ENCODE peak calls at places on chromosomes 1 and 21, in six cellular contexts. One of them, this sample, is unnamed.

GRCh38 chr21:14366998-14367397 is 15.9 kb downstream of the HSPA13 start:
- DNase-seq in stimulated activated CD8-positive, alpha-beta memory T cell treated with anti-CD3 and anti-CD28 coated beads, Interleukin-2, amount 100 ng/mL, for 1 hour: no peak
- DNase-seq in progenitor cell of endocrine pancreas: no peak
- DNase-seq in activated CD8-positive, alpha-beta memory T cell treated with anti-CD3 and anti-CD28 coated beads for 48 hours: no peak
- DNase-seq in GM13976: no peak
- DNase-seq in tibial artery: no peak
- DNase-seq in this sample: no peak

GRCh38 chr1:230570724-230571390 is 71.4 kb upstream of the COG2 start:
- DNase-seq in stimulated activated CD8-positive, alpha-beta memory T cell treated with anti-CD3 and anti-CD28 coated beads, Interleukin-2, amount 100 ng/mL, for 1 hour: no peak
- DNase-seq in progenitor cell of endocrine pancreas: no peak
- DNase-seq in activated CD8-positive, alpha-beta memory T cell treated with anti-CD3 and anti-CD28 coated beads for 48 hours: no peak
- DNase-seq in GM13976: no peak
- DNase-seq in tibial artery: no peak
- DNase-seq in this sample: no peak

GRCh38 chr1:182149411-182149965 is 88.0 kb upstream of the ZNF648 start:
- DNase-seq in stimulated activated CD8-positive, alpha-beta memory T cell treated with anti-CD3 and anti-CD28 coated beads, Interleukin-2, amount 100 ng/mL, for 1 hour: no peak
- DNase-seq in progenitor cell of endocrine pancreas: no peak
- DNase-seq in activated CD8-positive, alpha-beta memory T cell treated with anti-CD3 and anti-CD28 coated beads for 48 hours: no peak
- DNase-seq in GM13976: peak
- DNase-seq in tibial artery: peak
- DNase-seq in this sample: no peak

GRCh38 chr1:202316186-202316585 is 25.6 kb downstream of the UBE2T start:
- DNase-seq in stimulated activated CD8-positive, alpha-beta memory T cell treated with anti-CD3 and anti-CD28 coated beads, Interleukin-2, amount 100 ng/mL, for 1 hour: no peak
- DNase-seq in progenitor cell of endocrine pancreas: no peak
- DNase-seq in activated CD8-positive, alpha-beta memory T cell treated with anti-CD3 and anti-CD28 coated beads for 48 hours: no peak
- DNase-seq in GM13976: no peak
- DNase-seq in tibial artery: peak
- DNase-seq in this sample: no peak

GRCh38 chr1:53580739-53581475 is 121.7 kb downstream of the DMRTB1 start:
- DNase-seq in stimulated activated CD8-positive, alpha-beta memory T cell treated with anti-CD3 and anti-CD28 coated beads, Interleukin-2, amount 100 ng/mL, for 1 hour: no peak
- DNase-seq in progenitor cell of endocrine pancreas: no peak
- DNase-seq in activated CD8-positive, alpha-beta memory T cell treated with anti-CD3 and anti-CD28 coated beads for 48 hours: no peak
- DNase-seq in GM13976: no peak
- DNase-seq in tibial artery: peak
- DNase-seq in this sample: no peak

GRCh38 chr21:33064623-33064996 is 5.3 kb upstream of the OLIG1 start:
- DNase-seq in stimulated activated CD8-positive, alpha-beta memory T cell treated with anti-CD3 and anti-CD28 coated beads, Interleukin-2, amount 100 ng/mL, for 1 hour: no peak
- DNase-seq in progenitor cell of endocrine pancreas: no peak
- DNase-seq in activated CD8-positive, alpha-beta memory T cell treated with anti-CD3 and anti-CD28 coated beads for 48 hours: no peak
- DNase-seq in GM13976: no peak
- DNase-seq in tibial artery: no peak
- DNase-seq in this sample: no peak

GRCh38 chr1:220453371-220453770 is 74.6 kb upstream of the MARK1 start:
- DNase-seq in stimulated activated CD8-positive, alpha-beta memory T cell treated with anti-CD3 and anti-CD28 coated beads, Interleukin-2, amount 100 ng/mL, for 1 hour: no peak
- DNase-seq in progenitor cell of endocrine pancreas: no peak
- DNase-seq in activated CD8-positive, alpha-beta memory T cell treated with anti-CD3 and anti-CD28 coated beads for 48 hours: no peak
- DNase-seq in GM13976: no peak
- DNase-seq in tibial artery: no peak
- DNase-seq in this sample: no peak

GRCh38 chr1:38942664-38943428 is 1.2 kb upstream of the RHBDL2 start:
- DNase-seq in stimulated activated CD8-positive, alpha-beta memory T cell treated with anti-CD3 and anti-CD28 coated beads, Interleukin-2, amount 100 ng/mL, for 1 hour: no peak
- DNase-seq in progenitor cell of endocrine pancreas: no peak
- DNase-seq in activated CD8-positive, alpha-beta memory T cell treated with anti-CD3 and anti-CD28 coated beads for 48 hours: no peak
- DNase-seq in GM13976: no peak
- DNase-seq in tibial artery: no peak
- DNase-seq in this sample: no peak

GRCh38 chr1:91099746-91100621 is 78.1 kb upstream of the ZNF644 start:
- DNase-seq in stimulated activated CD8-positive, alpha-beta memory T cell treated with anti-CD3 and anti-CD28 coated beads, Interleukin-2, amount 100 ng/mL, for 1 hour: no peak
- DNase-seq in progenitor cell of endocrine pancreas: no peak
- DNase-seq in activated CD8-positive, alpha-beta memory T cell treated with anti-CD3 and anti-CD28 coated beads for 48 hours: no peak
- DNase-seq in GM13976: no peak
- DNase-seq in tibial artery: no peak
- DNase-seq in this sample: no peak

GRCh38 chr1:171800342-171800741 is 18.9 kb downstream of the METTL13 start:
- DNase-seq in stimulated activated CD8-positive, alpha-beta memory T cell treated with anti-CD3 and anti-CD28 coated beads, Interleukin-2, amount 100 ng/mL, for 1 hour: no peak
- DNase-seq in progenitor cell of endocrine pancreas: no peak
- DNase-seq in activated CD8-positive, alpha-beta memory T cell treated with anti-CD3 and anti-CD28 coated beads for 48 hours: no peak
- DNase-seq in GM13976: no peak
- DNase-seq in tibial artery: no peak
- DNase-seq in this sample: no peak

GRCh38 chr1:246564839-246565750 is 966 bp downstream of the TFB2M start:
- DNase-seq in stimulated activated CD8-positive, alpha-beta memory T cell treated with anti-CD3 and anti-CD28 coated beads, Interleukin-2, amount 100 ng/mL, for 1 hour: no peak
- DNase-seq in progenitor cell of endocrine pancreas: no peak
- DNase-seq in activated CD8-positive, alpha-beta memory T cell treated with anti-CD3 and anti-CD28 coated beads for 48 hours: no peak
- DNase-seq in GM13976: no peak
- DNase-seq in tibial artery: no peak
- DNase-seq in this sample: no peak

GRCh38 chr1:118264326-118264725 is 79.3 kb upstream of the SPAG17 start:
- DNase-seq in stimulated activated CD8-positive, alpha-beta memory T cell treated with anti-CD3 and anti-CD28 coated beads, Interleukin-2, amount 100 ng/mL, for 1 hour: no peak
- DNase-seq in progenitor cell of endocrine pancreas: no peak
- DNase-seq in activated CD8-positive, alpha-beta memory T cell treated with anti-CD3 and anti-CD28 coated beads for 48 hours: no peak
- DNase-seq in GM13976: no peak
- DNase-seq in tibial artery: no peak
- DNase-seq in this sample: no peak

GRCh38 chr21:28138272-28138671 is 854.4 kb downstream of the LTN1 start:
- DNase-seq in stimulated activated CD8-positive, alpha-beta memory T cell treated with anti-CD3 and anti-CD28 coated beads, Interleukin-2, amount 100 ng/mL, for 1 hour: no peak
- DNase-seq in progenitor cell of endocrine pancreas: no peak
- DNase-seq in activated CD8-positive, alpha-beta memory T cell treated with anti-CD3 and anti-CD28 coated beads for 48 hours: no peak
- DNase-seq in GM13976: no peak
- DNase-seq in tibial artery: no peak
- DNase-seq in this sample: no peak

GRCh38 chr1:95467036-95467435 is 233.0 kb downstream of the RWDD3 start:
- DNase-seq in stimulated activated CD8-positive, alpha-beta memory T cell treated with anti-CD3 and anti-CD28 coated beads, Interleukin-2, amount 100 ng/mL, for 1 hour: no peak
- DNase-seq in progenitor cell of endocrine pancreas: no peak
- DNase-seq in activated CD8-positive, alpha-beta memory T cell treated with anti-CD3 and anti-CD28 coated beads for 48 hours: no peak
- DNase-seq in GM13976: no peak
- DNase-seq in tibial artery: no peak
- DNase-seq in this sample: no peak

GRCh38 chr21:29157084-29157483 is 26.6 kb downstream of the MAP3K7CL start:
- DNase-seq in stimulated activated CD8-positive, alpha-beta memory T cell treated with anti-CD3 and anti-CD28 coated beads, Interleukin-2, amount 100 ng/mL, for 1 hour: no peak
- DNase-seq in progenitor cell of endocrine pancreas: no peak
- DNase-seq in activated CD8-positive, alpha-beta memory T cell treated with anti-CD3 and anti-CD28 coated beads for 48 hours: no peak
- DNase-seq in GM13976: no peak
- DNase-seq in tibial artery: no peak
- DNase-seq in this sample: no peak

GRCh38 chr1:162732566-162733335 is 57.8 kb upstream of the HSD17B7 start:
- DNase-seq in stimulated activated CD8-positive, alpha-beta memory T cell treated with anti-CD3 and anti-CD28 coated beads, Interleukin-2, amount 100 ng/mL, for 1 hour: no peak
- DNase-seq in progenitor cell of endocrine pancreas: no peak
- DNase-seq in activated CD8-positive, alpha-beta memory T cell treated with anti-CD3 and anti-CD28 coated beads for 48 hours: no peak
- DNase-seq in GM13976: no peak
- DNase-seq in tibial artery: peak
- DNase-seq in this sample: no peak

GRCh38 chr21:26961704-26962103 is 5.2 kb downstream of the ADAMTS5 start:
- DNase-seq in stimulated activated CD8-positive, alpha-beta memory T cell treated with anti-CD3 and anti-CD28 coated beads, Interleukin-2, amount 100 ng/mL, for 1 hour: no peak
- DNase-seq in progenitor cell of endocrine pancreas: no peak
- DNase-seq in activated CD8-positive, alpha-beta memory T cell treated with anti-CD3 and anti-CD28 coated beads for 48 hours: no peak
- DNase-seq in GM13976: no peak
- DNase-seq in tibial artery: no peak
- DNase-seq in this sample: no peak